ENCODE peak calls at places on chromosomes 4 and X, in seven cellular contexts. Z is GM23248, U is right lobe of liver, Q is lung, B is uterus, R is heart left ventricle, M is sigmoid colon. G is an unnamed sample. For H3K27me3, the result is how much of the 10 kb centered on the place peaks cover.

GRCh38 chr4:110201502-110201901 is 3.1 kb upstream of the ELOVL6 start:
- DNase-seq in Q (no peak), U (no peak), R (no peak), B (no peak), Z (no peak), M (no peak), G (no peak)

GRCh38 chr4:168797176-168797575 is 212.9 kb downstream of the CBR4 start:
- DNase-seq in R (no peak), Q (no peak), U (no peak), B (no peak), Z (peak), M (no peak), G (no peak)

GRCh38 chr4:147773261-147774184 is 41.6 kb downstream of the ARHGAP10 start:
- DNase-seq in U (no peak), Q (no peak), M (no peak), B (no peak), Z (peak), R (no peak), G (peak)

GRCh38 chr4:143700420-143701352 is at the start of gene FREM3:
- DNase-seq in U (no peak), Q (no peak), R (peak), Z (peak), B (no peak), M (no peak), G (no peak)

GRCh38 chrX:56787734-56788152 is 58.7 kb downstream of the NBDY start:
- DNase-seq in Q (no peak), U (peak), B (no peak), Z (no peak), R (no peak), M (peak), G (no peak)

GRCh38 chr4:62144431-62144830 is 944.3 kb downstream of the ADGRL3 start:
- DNase-seq in Q (no peak), M (no peak), R (no peak), Z (no peak), B (no peak), U (no peak), G (no peak)

GRCh38 chr4:10164877-10165283 is 48.3 kb upstream of the WDR1 start:
- DNase-seq in Q (no peak), B (peak), R (no peak), U (no peak), M (no peak), Z (peak), G (no peak)

GRCh38 chr4:169414913-169415312 is 144.2 kb upstream of the SH3RF1 start:
- DNase-seq in R (no peak), Q (no peak), Z (no peak), U (no peak), M (no peak), B (no peak), G (no peak)

GRCh38 chr4:87697272-87697671 is 47.2 kb downstream of the DMP1 start:
- DNase-seq in M (no peak), Q (no peak), R (no peak), U (no peak), B (no peak), Z (no peak), G (peak)

GRCh38 chr4:54109226-54110018 is 9.5 kb downstream of the GSX2 start:
- DNase-seq in R (no peak), Q (no peak), Z (no peak), U (peak), B (no peak), M (no peak), G (no peak)

GRCh38 chr4:54110019-54110416 is 10.1 kb downstream of the GSX2 start:
- DNase-seq in Q (no peak), Z (no peak), B (no peak), M (no peak), U (no peak), R (no peak), G (no peak)

GRCh38 chr4:54103190-54103574 is 3.2 kb downstream of the GSX2 start:
- DNase-seq in B (no peak), R (no peak), M (no peak), Z (no peak), U (no peak), Q (no peak), G (no peak)

GRCh38 chr4:54104907-54105306 is 4.9 kb downstream of the GSX2 start:
- DNase-seq in B (no peak), U (no peak), R (no peak), Z (no peak), Q (no peak), M (no peak), G (no peak)

DNA sequence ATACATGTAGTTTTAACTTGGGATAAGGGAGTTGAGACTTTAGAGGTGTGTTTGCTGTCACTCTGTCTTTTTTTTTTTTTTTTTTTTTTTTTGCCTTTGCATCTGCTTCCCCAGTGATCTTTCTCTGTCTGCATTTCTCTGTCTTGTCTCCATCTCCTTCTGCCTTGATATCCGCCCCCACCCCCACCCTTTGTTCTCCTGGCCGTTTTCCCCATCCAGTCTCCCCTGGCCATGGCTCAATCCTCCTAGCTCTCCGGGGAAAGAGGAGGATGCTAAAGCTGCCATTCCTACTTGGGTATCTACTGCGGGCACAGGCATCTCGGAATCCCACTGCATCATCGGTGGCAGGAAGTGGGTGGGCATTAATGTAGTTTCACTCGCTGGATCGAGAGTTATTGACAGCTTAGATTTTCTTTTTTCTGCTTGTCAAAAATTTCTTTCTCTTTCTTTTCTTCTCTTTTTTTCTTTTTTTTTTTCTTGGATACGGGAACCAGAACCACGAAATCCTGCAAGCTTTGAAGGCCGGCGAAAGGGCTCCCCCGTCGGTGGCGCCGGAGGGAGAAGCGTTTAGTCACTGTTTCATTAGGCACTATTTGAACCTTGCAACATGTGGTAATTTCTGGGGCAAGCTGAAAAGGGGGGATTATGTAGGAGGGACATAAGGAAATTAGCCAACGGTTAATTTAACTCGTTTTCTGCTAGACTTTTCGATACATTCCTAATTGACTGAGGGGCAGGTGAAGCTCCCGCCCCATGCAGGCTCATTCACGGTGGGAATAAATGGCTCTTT is 8.2 kb downstream of the GSX2 start:
- DNase-seq in R (no peak), Z (no peak), M (no peak), B (no peak), Q (no peak), U (no peak), G (no peak)
- H3K27me3 ChIP-seq in R (half or more), Z (under half), M (under half), B (under half), Q (under half), U (under half), G (under half)

GRCh38 chr4:1487106-1487505 is 80.9 kb upstream of the NKX1-1 start:
- DNase-seq in B (no peak), Q (no peak), R (no peak), M (peak), U (no peak), Z (no peak), G (no peak)

GRCh38 chr4:1488831-1489638 is 82.8 kb upstream of the NKX1-1 start:
- DNase-seq in M (peak), U (peak), R (no peak), Q (no peak), Z (no peak), B (no peak), G (no peak)

GRCh38 chr4:1487761-1488160 is 81.5 kb upstream of the NKX1-1 start:
- DNase-seq in Q (no peak), M (no peak), U (no peak), R (no peak), B (no peak), Z (no peak), G (no peak)

GRCh38 chr4:1489639-1489995 is 83.4 kb upstream of the NKX1-1 start:
- DNase-seq in Z (no peak), M (peak), Q (no peak), B (no peak), R (no peak), U (peak), G (no peak)

DNA sequence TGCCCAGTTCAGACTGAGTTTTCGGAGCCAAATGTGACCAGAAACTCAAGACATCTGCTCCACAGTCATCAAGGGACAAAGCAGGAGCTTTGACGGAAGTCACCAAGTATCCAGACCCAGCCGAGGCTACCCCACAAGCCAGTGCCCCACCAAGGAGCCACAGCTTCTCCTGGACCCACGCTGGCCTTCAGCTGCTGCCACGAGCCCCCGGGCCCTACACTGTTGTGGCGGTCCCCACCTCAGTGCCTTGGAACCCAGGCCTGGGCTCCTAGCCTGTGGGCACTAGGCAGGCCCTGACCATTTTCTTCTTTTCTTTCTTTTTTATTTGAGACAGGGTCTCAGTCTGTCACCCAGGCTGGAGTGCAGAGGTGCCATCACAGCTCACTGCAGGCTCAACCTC is 82.1 kb upstream of the NKX1-1 start:
- DNase-seq in M (peak), B (no peak), U (peak), Q (no peak), R (no peak), Z (no peak), G (no peak)
- H3K27me3 ChIP-seq in M (under half), B (under half), U (under half), Q (under half), R (half or more), Z (under half), G (under half)

DNA sequence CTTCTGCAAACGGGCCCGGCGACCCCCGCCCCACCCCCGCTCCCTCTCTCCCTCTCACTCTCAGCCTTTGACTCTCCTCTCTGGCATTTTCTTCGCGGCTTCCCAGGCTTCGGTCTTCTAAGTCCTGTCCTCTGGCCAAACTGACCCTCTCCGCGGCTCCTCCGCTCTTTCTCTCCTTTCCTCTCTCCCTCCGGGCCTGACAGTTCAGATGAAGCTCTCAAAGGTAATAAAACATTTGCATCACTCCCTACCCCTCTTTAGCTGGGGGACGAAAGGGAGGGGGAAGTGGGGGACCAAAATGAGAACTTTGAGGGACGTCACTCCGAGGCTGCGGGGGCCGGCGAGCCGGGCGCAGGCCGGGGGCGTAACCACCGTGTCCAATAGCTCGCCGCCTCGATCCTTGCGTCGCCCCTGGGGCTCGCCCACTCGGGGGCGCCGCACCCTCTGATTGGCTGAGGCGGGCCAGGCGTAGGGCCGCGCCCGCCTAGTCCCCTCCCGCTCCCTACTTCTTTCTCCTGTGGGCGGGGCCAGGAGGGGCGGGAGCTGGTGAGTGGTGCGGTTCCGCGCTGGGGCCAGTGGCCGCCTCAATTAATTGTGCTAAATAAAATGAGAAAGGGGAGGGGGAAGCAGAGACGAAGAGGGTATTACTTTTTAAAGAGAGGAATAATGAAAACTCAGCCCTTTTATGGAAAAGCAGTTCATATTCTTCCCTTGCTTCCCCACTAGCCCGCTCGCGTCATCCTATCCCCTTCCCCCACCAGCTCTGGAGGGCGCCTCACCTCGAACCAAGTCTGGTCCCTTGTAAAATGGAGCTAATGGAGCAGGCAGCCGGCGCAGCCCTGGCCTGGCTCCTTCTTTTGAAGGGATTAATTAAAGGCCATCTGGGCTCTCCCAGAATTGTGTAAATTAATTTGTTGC is at the start of gene NKX6-1:
- DNase-seq in B (peak), Z (peak), R (no peak), M (no peak), Q (no peak), U (no peak), G (peak)
- H3K27me3 ChIP-seq in B (half or more), Z (half or more), R (half or more), M (half or more), Q (under half), U (under half), G (under half)

GRCh38 chrX:144946696-144947095 is 300.6 kb upstream of the SPANXN1 start:
- DNase-seq in Z (no peak), Q (no peak), R (no peak), U (no peak), M (no peak), B (no peak), G (no peak)
- H3K27me3 ChIP-seq in Z (under half), Q (under half), R (under half), U (under half), M (under half), B (under half), G (under half)

DNA sequence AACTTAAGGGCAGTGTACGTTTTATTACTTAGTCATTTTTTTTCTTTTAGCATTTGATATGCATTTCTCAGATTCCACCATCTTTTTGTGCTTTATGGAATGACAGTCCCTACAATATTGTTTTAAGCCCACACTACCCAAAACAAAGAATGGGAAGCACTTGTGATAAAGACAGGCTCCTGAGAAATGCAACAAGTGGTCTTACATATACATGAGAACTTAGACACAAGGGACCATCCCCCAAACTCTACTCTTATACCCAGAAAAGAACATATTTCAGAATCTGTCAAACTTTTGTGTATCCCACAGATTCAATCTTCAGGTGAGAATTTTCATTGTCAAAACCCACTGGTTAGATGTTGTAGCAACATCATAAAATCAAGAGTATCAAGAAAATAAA is 491.1 kb downstream of the AFF2 start:
- DNase-seq in Q (no peak), B (no peak), R (no peak), U (no peak), M (no peak), Z (no peak), G (no peak)
- H3K27me3 ChIP-seq in Q (under half), B (under half), R (under half), U (under half), M (under half), Z (under half), G (under half)